ENCODE peak calls at places on chromosomes 4 and X, in five cellular contexts. E is HepG2; U is psoas muscle; L is CD8-positive, alpha-beta T cell; K is cardiac muscle cell. T is an unnamed sample.

GRCh38 chr4:79042079-79042674 is 102.9 kb upstream of the PAQR3 start:
- DNase-seq in E (peak; percentile 3), U (no peak), L (no peak), K (peak; percentile 72), T (no peak)

GRCh38 chrX:45164021-45164621 is 36.6 kb downstream of the DIPK2B start:
- DNase-seq in E (no peak), U (no peak), L (no peak), K (peak; percentile 34), T (peak; percentile 64)

GRCh38 chr4:187059895-187060294 is 336.2 kb upstream of the FAT1 start:
- DNase-seq in E (no peak), U (no peak), L (no peak), K (no peak), T (no peak)

GRCh38 chrX:23993012-23993633 is 33.9 kb downstream of the KLHL15 start:
- DNase-seq in E (no peak), U (no peak), L (no peak), K (no peak), T (no peak)

GRCh38 chr4:106495498-106495897 is 126.9 kb upstream of the GIMD1 start:
- DNase-seq in E (no peak), U (no peak), L (no peak), K (no peak), T (no peak)

GRCh38 chr4:186228514-186228894 is 1.2 kb downstream of the KLKB1 start:
- DNase-seq in E (no peak), U (no peak), L (no peak), K (no peak), T (no peak)

GRCh38 chrX:24983931-24984330 is 31.8 kb downstream of the ARX start:
- DNase-seq in E (no peak), U (no peak), L (no peak), K (no peak), T (no peak)

GRCh38 chrX:103585421-103586313 is at the start of gene TCEAL4:
- DNase-seq in E (no peak), U (peak; percentile 75), L (no peak), K (peak; percentile 63), T (peak; percentile 75)

GRCh38 chr4:157312702-157313101 is 92.2 kb downstream of the GRIA2 start:
- DNase-seq in E (no peak), U (no peak), L (no peak), K (no peak), T (no peak)

GRCh38 chrX:8849945-8850344 is 48.8 kb upstream of the FAM9A start:
- DNase-seq in E (no peak), U (no peak), L (no peak), K (no peak), T (no peak)

GRCh38 chrX:69029696-69030245 is 135.5 kb downstream of the PJA1 start:
- DNase-seq in E (no peak), U (no peak), L (no peak), K (no peak), T (no peak)

GRCh38 chr4:38133711-38134480 is 173.7 kb downstream of the PTTG2 start:
- DNase-seq in E (no peak), U (no peak), L (no peak), K (no peak), T (no peak)
- H3K36me3 ChIP-seq in E (peaks cover 4% of the 10 kb centered on the region), U (no peaks in the 10 kb centered on the region), L (peaks cover 4% of the 10 kb centered on the region), K (no peaks in the 10 kb centered on the region), T (peaks cover 48% of the 10 kb centered on the region)

DNA sequence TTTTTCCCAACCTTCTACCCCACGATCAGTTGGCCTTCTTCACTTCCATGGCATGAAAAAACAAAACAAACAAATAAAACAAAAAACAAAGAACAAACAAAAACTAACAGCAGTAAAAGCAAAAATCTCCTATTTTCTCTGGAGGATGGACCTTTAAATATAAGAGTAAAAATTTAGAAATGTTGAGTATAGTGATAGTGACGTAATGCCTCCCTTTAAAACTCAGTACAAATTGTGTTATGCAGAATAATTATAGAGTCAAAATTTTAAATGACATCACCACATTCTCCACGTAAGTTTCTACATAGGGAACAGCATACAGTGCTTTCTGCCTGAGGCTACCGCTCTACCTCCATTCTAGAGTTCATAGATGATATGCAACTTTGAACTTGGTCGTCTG is 2156.4 kb downstream of the PCDH7 start:
- DNase-seq in E (no peak), U (no peak), L (no peak), K (no peak), T (no peak)
- H3K27ac ChIP-seq in E (no peak overlapping the region), U (no peak overlapping the region), L (no peak overlapping the region), K (no peak overlapping the region), T (no peak overlapping the region)

GRCh38 chrX:47200385-47201150 is 6.9 kb downstream of the UBA1 start:
- DNase-seq in E (peak; percentile 42), U (peak; percentile 75), L (no peak), K (no peak), T (no peak)
- TF ChIP-seq CTCF in E (peak; percentile 20), U (peak; percentile 31), L (no peak), K (peak; percentile 5), T (no peak)

GRCh38 chr4:17111436-17111835 is 213.0 kb upstream of the LDB2 start:
- DNase-seq in E (no peak), U (no peak), L (no peak), K (no peak), T (no peak)
- H3K36me3 ChIP-seq in E (no peaks in the 10 kb centered on the region), U (no peaks in the 10 kb centered on the region), L (no peaks in the 10 kb centered on the region), K (no peaks in the 10 kb centered on the region), T (no peaks in the 10 kb centered on the region)

GRCh38 chr4:13912436-13912835 is 284.9 kb upstream of the BOD1L1 start:
- DNase-seq in E (no peak), U (no peak), L (no peak), K (no peak), T (no peak)

GRCh38 chr4:13910556-13910955 is 283.0 kb upstream of the BOD1L1 start:
- DNase-seq in E (no peak), U (no peak), L (no peak), K (no peak), T (no peak)

GRCh38 chr4:13911256-13911655 is 283.7 kb upstream of the BOD1L1 start:
- DNase-seq in E (no peak), U (no peak), L (no peak), K (no peak), T (no peak)

GRCh38 chr4:13917010-13917409 is 289.5 kb upstream of the BOD1L1 start:
- DNase-seq in E (no peak), U (no peak), L (no peak), K (no peak), T (no peak)

DNA sequence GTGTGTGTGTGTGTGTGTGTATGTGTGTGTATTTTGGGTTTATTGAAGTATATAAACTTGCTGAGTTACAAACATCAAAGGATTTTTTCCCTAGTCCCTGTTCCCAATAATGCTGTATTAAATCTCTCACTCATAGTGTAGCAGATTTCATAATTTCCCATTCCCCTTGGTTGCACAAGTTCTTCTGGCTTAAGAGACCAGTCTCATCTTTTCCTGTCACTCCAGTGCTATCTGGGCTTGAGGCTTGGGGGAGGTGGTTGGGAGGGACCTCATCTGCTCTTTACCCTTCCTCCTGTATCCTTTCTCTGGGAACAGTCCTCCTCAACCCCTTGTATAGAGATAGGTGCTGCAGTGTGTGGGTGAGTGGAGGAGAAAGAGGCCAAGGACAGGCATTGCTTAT is 285.4 kb upstream of the BOD1L1 start:
- DNase-seq in E (no peak), U (no peak), L (no peak), K (no peak), T (no peak)
- H3K27ac ChIP-seq in E (no peak overlapping the region), U (no peak overlapping the region), L (no peak overlapping the region), K (no peak overlapping the region), T (no peak overlapping the region)

T was measured in thyroid gland.